ENCODE peak calls at places on chromosomes 12 and 14, in six cellular contexts. P is heart right ventricle; N is mesendoderm; O is GM23248; C is kidney; H is CD8-positive, alpha-beta T cell. K is an unnamed sample.

GRCh38 chr14:69996197-69996596 is 117.0 kb downstream of the SMOC1 start:
- DNase-seq in P (no peak), N (no peak), O (peak; percentile 74), C (no peak), H (no peak), K (no peak)

GRCh38 chr14:103001651-103002396 is 55.5 kb downstream of the CDC42BPB start:
- DNase-seq in P (no peak), N (no peak), O (no peak), C (peak; percentile 59), H (no peak), K (no peak)

GRCh38 chr14:98932436-98933325 is 339.3 kb downstream of the BCL11B start:
- DNase-seq in P (no peak), N (no peak), O (no peak), C (no peak), H (no peak), K (no peak)

GRCh38 chr14:23112359-23113178 is 6.5 kb downstream of the CEBPE start:
- DNase-seq in P (no peak), N (peak; percentile 82), O (peak; percentile 16), C (no peak), H (no peak), K (no peak)

GRCh38 chr12:100141998-100142850 is 450 bp downstream of the BLTP3B start:
- DNase-seq in P (peak; percentile 42), N (peak; percentile 74), O (peak; percentile 70), C (peak; percentile 83), H (no peak), K (peak; percentile 55)

GRCh38 chr14:98580131-98580678 is 691.8 kb downstream of the BCL11B start:
- DNase-seq in P (no peak), N (peak; percentile 45), O (peak; percentile 1), C (no peak), H (no peak), K (peak; percentile 0)

GRCh38 chr14:77616133-77616453 is 344 bp downstream of the SPTLC2 start:
- DNase-seq in P (peak; percentile 29), N (no peak), O (peak; percentile 48), C (no peak), H (no peak), K (no peak)

GRCh38 chr14:68390731-68391130 is 402.1 kb downstream of the ZFP36L1 start:
- DNase-seq in P (no peak), N (no peak), O (no peak), C (no peak), H (no peak), K (no peak)

GRCh38 chr12:32230607-32230982 is 123.9 kb downstream of the BICD1 start:
- DNase-seq in P (no peak), N (peak; percentile 29), O (no peak), C (no peak), H (no peak), K (no peak)

GRCh38 chr12:113299619-113300237 is 35.2 kb downstream of the SLC8B1 start:
- DNase-seq in P (peak; percentile 41), N (peak; percentile 96), O (peak; percentile 91), C (peak; percentile 91), H (no peak), K (peak; percentile 81)

GRCh38 chr12:2794261-2794735 is 472 bp upstream of the FKBP4 start:
- DNase-seq in P (no peak), N (peak; percentile 87), O (peak; percentile 55), C (no peak), H (peak; percentile 27), K (no peak)

GRCh38 chr14:101360045-101360931 is 201.0 kb upstream of the DIO3 start:
- DNase-seq in P (peak; percentile 25), N (no peak), O (peak; percentile 10), C (no peak), H (no peak), K (no peak)

GRCh38 chr12:57896437-57897201 is 44.7 kb upstream of the ATP23 start:
- DNase-seq in P (peak; percentile 87), N (peak; percentile 70), O (peak; percentile 77), C (peak; percentile 95), H (peak; percentile 24), K (peak; percentile 64)

GRCh38 chr14:79057333-79057732 is 887.2 kb downstream of the NRXN3 start:
- DNase-seq in P (no peak), N (no peak), O (peak; percentile 30), C (no peak), H (no peak), K (no peak)

GRCh38 chr12:88946377-88946997 is 366.2 kb upstream of the KITLG start:
- DNase-seq in P (peak; percentile 48), N (peak; percentile 18), O (peak; percentile 90), C (no peak), H (no peak), K (peak; percentile 34)

GRCh38 chr12:27460471-27460978 is 14.0 kb downstream of the SMCO2 start:
- DNase-seq in P (no peak), N (no peak), O (peak; percentile 9), C (no peak), H (peak; percentile 18), K (no peak)

GRCh38 chr12:42981379-42981778 is 391.8 kb upstream of the PRICKLE1 start:
- DNase-seq in P (no peak), N (peak; percentile 64), O (peak; percentile 84), C (no peak), H (no peak), K (no peak)

GRCh38 chr12:74586251-74586650 is 48.6 kb downstream of the ATXN7L3B start:
- DNase-seq in P (no peak), N (no peak), O (no peak), C (no peak), H (no peak), K (no peak)

GRCh38 chr12:51152953-51153352 is 20.0 kb downstream of the TFCP2 start:
- DNase-seq in P (no peak), N (no peak), O (no peak), C (no peak), H (no peak), K (no peak)

GRCh38 chr12:100163416-100164152 is 20.9 kb upstream of the BLTP3B start:
- DNase-seq in P (peak; percentile 75), N (peak; percentile 92), O (peak; percentile 81), C (peak; percentile 91), H (peak; percentile 68), K (peak; percentile 81)

GRCh38 chr12:5582541-5582940 is 150.6 kb downstream of the NTF3 start:
- DNase-seq in P (no peak), N (no peak), O (no peak), C (no peak), H (no peak), K (no peak)

GRCh38 chr14:102629011-102629444 is 36.6 kb downstream of the RCOR1 start:
- DNase-seq in P (no peak), N (no peak), O (no peak), C (no peak), H (no peak), K (no peak)

GRCh38 chr12:15602051-15602672 is 187.0 kb downstream of the EPS8 start:
- DNase-seq in P (no peak), N (no peak), O (peak; percentile 50), C (no peak), H (no peak), K (no peak)

GRCh38 chr12:77339610-77340009 is 274.2 kb upstream of the E2F7 start:
- DNase-seq in P (no peak), N (no peak), O (peak; percentile 79), C (no peak), H (no peak), K (no peak)

GRCh38 chr14:89406941-89407340 is 10.1 kb downstream of the FOXN3 start:
- DNase-seq in P (no peak), N (no peak), O (peak; percentile 19), C (no peak), H (no peak), K (no peak)
- H3K27ac ChIP-seq in P (no peak overlapping the region), N (no peak overlapping the region), O (no peak overlapping the region), C (no peak overlapping the region), H (no peak overlapping the region), K (no peak overlapping the region)

GRCh38 chr12:68812553-68813241 is 4.7 kb downstream of the MDM2 start:
- DNase-seq in P (no peak), N (peak; percentile 64), O (no peak), C (no peak), H (no peak), K (no peak)

GRCh38 chr12:68806488-68807237 is 1.3 kb upstream of the MDM2 start:
- DNase-seq in P (no peak), N (no peak), O (peak; percentile 41), C (no peak), H (no peak), K (no peak)

GRCh38 chr12:68808388-68809189 is 612 bp downstream of the MDM2 start:
- DNase-seq in P (peak; percentile 79), N (peak; percentile 91), O (peak; percentile 99), C (peak; percentile 95), H (peak; percentile 63), K (peak; percentile 78)

GRCh38 chr12:68807576-68808387 is at the start of gene MDM2:
- DNase-seq in P (peak; percentile 93), N (peak; percentile 97), O (peak; percentile 95), C (peak; percentile 98), H (peak; percentile 95), K (peak; percentile 97)

DNA sequence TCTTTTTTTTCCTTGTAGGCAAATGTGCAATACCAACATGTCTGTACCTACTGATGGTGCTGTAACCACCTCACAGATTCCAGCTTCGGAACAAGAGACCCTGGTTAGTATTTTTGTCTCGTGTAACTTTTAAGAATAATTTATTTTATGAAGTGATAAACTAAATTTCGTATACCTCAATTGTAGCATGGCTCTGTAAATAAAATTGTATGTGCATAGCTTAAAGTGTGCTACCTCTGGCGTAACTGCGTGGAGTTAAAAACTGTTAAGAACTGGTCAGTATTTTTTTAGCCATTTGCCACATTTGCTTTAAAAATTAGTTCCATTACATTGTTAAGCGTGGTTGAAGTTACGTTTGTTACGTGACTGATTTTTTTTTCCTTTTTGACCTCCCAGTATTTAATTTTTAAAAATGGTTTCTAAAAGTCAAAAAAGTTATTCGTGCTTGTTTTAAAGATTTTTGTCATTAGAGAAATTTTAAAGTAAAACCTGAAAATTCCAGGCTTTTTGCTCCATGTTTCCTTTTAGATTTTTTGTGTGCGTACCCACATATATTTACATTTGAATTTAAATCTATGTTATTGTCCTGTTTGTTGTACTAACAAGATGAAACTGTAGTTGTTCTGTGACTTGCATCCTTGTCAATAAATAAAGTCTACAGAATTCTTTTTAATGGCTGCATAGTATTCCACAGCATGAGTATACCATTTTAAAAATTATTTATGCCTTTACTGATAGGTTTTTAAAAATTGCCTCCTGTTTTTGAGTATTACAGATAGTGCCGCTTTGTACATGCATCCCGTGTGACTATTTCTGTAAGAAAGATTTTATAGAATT is 1.4 kb downstream of the MDM2 start:
- DNase-seq in P (no peak), N (no peak), O (peak; percentile 35), C (no peak), H (no peak), K (no peak)
- H3K4me1 ChIP-seq in P (peaks cover 14% of the 10 kb centered on the region), N (peaks cover 6% of the 10 kb centered on the region), O (peaks cover 34% of the 10 kb centered on the region), C (peaks cover 3% of the 10 kb centered on the region), H (peaks cover 27% of the 10 kb centered on the region), K (peaks cover 1% of the 10 kb centered on the region)

GRCh38 chr12:53533476-53533875 is 26.2 kb upstream of the NPFF start:
- DNase-seq in P (no peak), N (no peak), O (no peak), C (no peak), H (no peak), K (no peak)
- H3K36me3 ChIP-seq in P (peaks cover 100% of the 10 kb centered on the region), N (peaks cover 8% of the 10 kb centered on the region), O (peaks cover 54% of the 10 kb centered on the region), C (peaks cover 65% of the 10 kb centered on the region), H (peaks cover 35% of the 10 kb centered on the region), K (peaks cover 45% of the 10 kb centered on the region)

DNA sequence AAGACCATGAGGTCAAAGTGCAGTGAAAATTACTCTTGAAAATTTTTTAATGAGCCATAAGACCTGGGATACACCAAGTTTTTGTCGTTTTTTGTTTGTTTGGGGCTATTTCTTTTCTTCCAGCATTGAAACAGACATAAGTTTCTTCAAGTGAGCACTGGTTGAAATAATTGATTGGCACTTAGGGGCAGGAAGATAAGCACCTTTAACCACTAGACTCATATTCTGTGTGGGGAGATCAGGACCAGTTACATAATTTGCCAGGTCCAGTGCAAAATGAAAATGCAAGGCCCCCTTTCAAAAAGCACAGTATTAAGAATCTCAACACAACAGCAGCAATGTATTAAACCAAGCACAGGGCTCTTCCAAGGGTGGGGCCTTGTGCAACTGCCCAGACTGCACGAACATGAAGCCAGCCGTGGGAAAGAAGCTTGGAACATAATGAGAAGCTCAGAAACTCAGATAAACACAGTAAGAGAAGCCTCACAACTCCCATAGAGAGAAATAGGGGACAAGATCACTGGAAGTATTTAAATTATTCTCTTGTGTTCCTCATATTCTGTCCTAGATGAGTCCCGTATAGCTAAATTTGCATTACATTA is 3.2 kb upstream of the TCP11L2 start:
- DNase-seq in P (no peak), N (no peak), O (peak; percentile 85), C (no peak), H (no peak), K (no peak)
- H3K27ac ChIP-seq in P (no peak overlapping the region), N (no peak overlapping the region), O (peak overlapping the region; percentile 60), C (no peak overlapping the region), H (no peak overlapping the region), K (peak overlapping the region; percentile 71)